ENCODE peak calls at places on chromosomes 4 and X, in seven cellular contexts. Y is cardiac muscle cell, L is body of pancreas, P is A673, X is left ventricle myocardium inferior, J is hepatocyte, A is HCT116. R is an unnamed sample.

GRCh38 chr4:1191621-1192020 is 19.2 kb upstream of the SPON2 start:
- DNase-seq in Y (no peak), L (peak), P (no peak), X (no peak), J (no peak), A (no peak), R (no peak)

GRCh38 chrX:3351287-3351686 is 4.8 kb upstream of the MXRA5 start:
- DNase-seq in Y (no peak), L (no peak), P (no peak), X (no peak), J (no peak), A (no peak), R (no peak)

GRCh38 chr4:162061214-162061613 is 102.6 kb downstream of the FSTL5 start:
- DNase-seq in Y (no peak), L (no peak), P (no peak), X (no peak), J (peak), A (peak), R (no peak)

GRCh38 chr4:153341575-153342090 is 2.9 kb upstream of the MND1 start:
- DNase-seq in Y (peak), L (no peak), P (peak), X (no peak), J (peak), A (peak), R (peak)

GRCh38 chr4:168550071-168550766 is 53.4 kb downstream of the PALLD start:
- DNase-seq in Y (no peak), L (no peak), P (peak), X (no peak), J (no peak), A (no peak), R (peak)

GRCh38 chr4:25870081-25870480 is 7.3 kb upstream of the SEL1L3 start:
- DNase-seq in Y (no peak), L (no peak), P (no peak), X (no peak), J (no peak), A (no peak), R (no peak)

GRCh38 chr4:6032249-6033244 is 14.3 kb upstream of the C4orf50 start:
- DNase-seq in Y (no peak), L (no peak), P (no peak), X (no peak), J (no peak), A (no peak), R (no peak)

GRCh38 chr4:25190407-25190806 is 30.2 kb upstream of the SEPSECS start:
- DNase-seq in Y (no peak), L (no peak), P (no peak), X (no peak), J (peak), A (no peak), R (no peak)

GRCh38 chr4:81984746-81985145 is 389.0 kb downstream of the HNRNPD start:
- DNase-seq in Y (no peak), L (no peak), P (no peak), X (no peak), J (no peak), A (no peak), R (no peak)

GRCh38 chr4:1172971-1173757 is 781 bp upstream of the SPON2 start:
- DNase-seq in Y (peak), L (no peak), P (no peak), X (no peak), J (peak), A (no peak), R (peak)

GRCh38 chr4:143403551-143403816 is 66.8 kb downstream of the GAB1 start:
- DNase-seq in Y (no peak), L (no peak), P (no peak), X (no peak), J (no peak), A (no peak), R (no peak)

GRCh38 chr4:170589597-170590191 is 499.9 kb upstream of the AADAT start:
- DNase-seq in Y (no peak), L (no peak), P (peak), X (no peak), J (peak), A (peak), R (no peak)

GRCh38 chr4:4689694-4690440 is 148.0 kb upstream of the STX18 start:
- DNase-seq in Y (no peak), L (no peak), P (no peak), X (no peak), J (no peak), A (no peak), R (no peak)

GRCh38 chrX:2442694-2443093 is 58.1 kb downstream of the DHRSX start:
- DNase-seq in Y (no peak), L (no peak), P (no peak), X (no peak), J (no peak), A (no peak), R (peak)

GRCh38 chr4:150002561-150002960 is 75.7 kb upstream of the DCLK2 start:
- DNase-seq in Y (no peak), L (no peak), P (no peak), X (no peak), J (no peak), A (no peak), R (no peak)

GRCh38 chr4:88030565-88031310 is 23.3 kb downstream of the PKD2 start:
- DNase-seq in Y (no peak), L (no peak), P (no peak), X (no peak), J (no peak), A (no peak), R (no peak)

GRCh38 chrX:20742106-20742505 is 475.4 kb upstream of the RPS6KA3 start:
- DNase-seq in Y (no peak), L (no peak), P (no peak), X (no peak), J (no peak), A (no peak), R (no peak)

GRCh38 chrX:20743054-20743453 is 476.3 kb upstream of the RPS6KA3 start:
- DNase-seq in Y (no peak), L (no peak), P (no peak), X (no peak), J (no peak), A (no peak), R (no peak)

GRCh38 chrX:20739038-20739745 is 472.5 kb upstream of the RPS6KA3 start:
- DNase-seq in Y (no peak), L (no peak), P (no peak), X (no peak), J (no peak), A (no peak), R (no peak)

GRCh38 chrX:20740443-20740842 is 473.7 kb upstream of the RPS6KA3 start:
- DNase-seq in Y (no peak), L (no peak), P (no peak), X (no peak), J (no peak), A (no peak), R (no peak)
- TF ChIP-seq CTCF in Y (no peak), L (no peak), P (no peak), X (no peak), J (no peak), A (peak), R (no peak)

DNA sequence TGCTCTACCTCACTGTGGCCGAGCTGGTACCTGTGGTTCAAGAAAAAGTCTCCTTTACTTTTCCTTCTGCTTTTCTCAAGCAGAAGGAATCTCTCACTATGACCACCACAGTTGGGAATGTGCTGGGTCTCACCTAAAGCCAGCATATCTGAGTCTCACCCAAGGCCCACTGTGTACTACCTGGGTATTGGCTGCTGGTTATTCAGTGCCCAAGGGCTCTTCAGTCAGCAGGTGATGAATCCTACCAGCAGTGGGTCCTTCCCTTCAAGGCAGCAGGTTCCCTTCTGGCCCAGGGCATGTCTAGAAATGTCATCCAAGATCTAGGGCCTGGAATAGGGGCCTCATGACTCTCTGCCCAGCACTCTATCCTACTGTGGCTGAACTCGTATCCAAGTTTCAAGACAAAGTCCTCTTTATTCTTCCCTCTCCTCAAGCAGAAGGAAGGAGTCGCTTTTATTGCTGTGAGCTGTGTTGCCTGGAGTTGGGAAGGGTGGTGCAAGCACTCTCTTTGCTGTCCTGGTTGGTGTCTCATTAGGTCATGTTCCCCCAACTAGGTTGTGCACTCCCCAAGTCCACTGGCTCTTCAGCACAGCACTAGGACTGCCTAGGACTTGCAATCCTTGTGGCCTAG is 6.1 kb downstream of the CXCL10 start:
- DNase-seq in Y (no peak), L (no peak), P (no peak), X (no peak), J (no peak), A (no peak), R (no peak)
- H3K27ac ChIP-seq in Y (no peak), L (peak), P (no peak), X (no peak), J (no peak), A (no peak), R (no peak)

GRCh38 chrX:94831364-94831763 is 1157.4 kb downstream of the FAM133A start:
- DNase-seq in Y (peak), L (no peak), P (peak), X (no peak), J (peak), A (no peak), R (no peak)
- TF ChIP-seq CTCF in Y (peak), L (peak), P (peak), X (peak), J (peak), A (no peak), R (peak)

GRCh38 chrX:69137911-69138310 is 27.3 kb downstream of the PJA1 start:
- DNase-seq in Y (peak), L (no peak), P (no peak), X (no peak), J (no peak), A (no peak), R (no peak)
- H3K27ac ChIP-seq in Y (peak), L (no peak), P (no peak), X (peak), J (peak), A (no peak), R (no peak)

GRCh38 chrX:10597871-10598270 is 22.5 kb downstream of the MID1 start:
- DNase-seq in Y (peak), L (no peak), P (peak), X (no peak), J (no peak), A (no peak), R (no peak)
- TF ChIP-seq CTCF in Y (peak), L (no peak), P (peak), X (peak), J (peak), A (peak), R (peak)

GRCh38 chr4:177512646-177513045 is 70.4 kb upstream of the AGA start:
- DNase-seq in Y (no peak), L (no peak), P (no peak), X (no peak), J (no peak), A (no peak), R (no peak)
- H3K27ac ChIP-seq in Y (no peak), L (no peak), P (no peak), X (no peak), J (no peak), A (no peak), R (no peak)

GRCh38 chr4:92455956-92456355 is 152.2 kb downstream of the GRID2 start:
- DNase-seq in Y (no peak), L (no peak), P (peak), X (no peak), J (no peak), A (no peak), R (no peak)

GRCh38 chr4:92450694-92451093 is 146.9 kb downstream of the GRID2 start:
- DNase-seq in Y (no peak), L (no peak), P (no peak), X (no peak), J (no peak), A (no peak), R (no peak)

GRCh38 chr4:92451792-92452191 is 148.0 kb downstream of the GRID2 start:
- DNase-seq in Y (no peak), L (no peak), P (no peak), X (no peak), J (no peak), A (no peak), R (peak)

GRCh38 chr4:92455329-92455839 is 151.6 kb downstream of the GRID2 start:
- DNase-seq in Y (no peak), L (no peak), P (no peak), X (no peak), J (no peak), A (no peak), R (no peak)
- TF ChIP-seq CTCF in Y (no peak), L (no peak), P (no peak), X (no peak), J (no peak), A (no peak), R (no peak)

GRCh38 chr4:112168719-112169500 is 23.7 kb downstream of the FAM241A start:
- DNase-seq in Y (no peak), L (no peak), P (no peak), X (no peak), J (no peak), A (peak), R (no peak)
- H3K27ac ChIP-seq in Y (no peak), L (no peak), P (no peak), X (no peak), J (no peak), A (peak), R (no peak)

DNA sequence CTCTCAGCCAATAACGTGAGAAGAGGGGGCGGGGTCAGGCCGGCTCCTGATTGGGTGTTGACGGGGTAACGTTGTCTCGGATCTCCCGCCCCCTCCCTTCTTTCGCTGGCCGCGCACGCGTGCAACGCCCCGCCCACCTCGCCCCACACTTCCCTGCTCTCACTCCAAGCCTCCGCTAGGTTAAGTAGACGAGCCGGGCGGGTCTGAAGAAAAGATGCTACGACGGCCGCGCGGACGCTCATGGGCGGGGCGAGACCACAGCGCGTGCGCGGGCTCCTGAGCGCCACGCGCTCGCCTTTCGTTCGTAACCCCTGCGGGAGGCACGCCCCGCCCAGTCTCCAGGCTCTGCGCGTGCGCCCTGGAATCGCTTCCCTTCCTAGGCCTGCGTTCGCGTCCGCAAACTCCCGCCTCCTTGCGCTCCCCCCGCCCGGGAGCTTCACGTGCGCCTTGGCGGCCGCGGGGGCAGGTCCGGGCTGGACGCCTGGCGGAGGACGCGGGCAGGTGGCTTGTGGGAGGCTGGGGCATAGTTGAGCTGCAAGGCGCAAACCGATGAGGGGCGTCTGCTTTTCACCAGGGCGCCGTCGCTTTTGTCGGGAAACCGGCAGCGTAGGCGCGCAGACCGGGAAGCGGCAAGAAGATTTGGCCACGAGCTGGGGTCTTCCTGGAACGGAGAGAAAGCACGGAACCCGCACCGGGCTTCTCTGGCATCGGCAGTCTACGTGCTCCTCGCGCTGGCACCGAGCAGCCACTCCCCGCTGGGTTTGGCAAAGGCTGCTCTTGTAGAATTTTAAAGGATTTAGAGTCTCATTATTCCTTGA is 467 bp upstream of the PGRMC2 start:
- DNase-seq in Y (peak), L (peak), P (peak), X (peak), J (peak), A (peak), R (peak)
- TF ChIP-seq CTCF in Y (peak), L (no peak), P (no peak), X (peak), J (peak), A (peak), R (no peak)

R was measured in osteoblast.